ENCODE peak calls at places on chromosomes 3 and 15, in seven cellular contexts. K is fibroblast of pulmonary artery, E is WERI-Rb-1, M is pancreas, V is brain microvascular endothelial cell, J is right atrium auricular region, S is mammary epithelial cell. C is an unnamed sample.

GRCh38 chr3:101725192-101725889 is 927 bp downstream of the CEP97 start:
- DNase-seq in K (peak; percentile 19), E (peak; percentile 72), M (no peak), V (no peak), J (no peak), S (no peak), C (peak; percentile 37)

GRCh38 chr15:31236184-31237041 is 90.2 kb upstream of the KLF13 start:
- DNase-seq in K (peak; percentile 98), E (no peak), M (peak; percentile 81), V (peak; percentile 94), J (peak; percentile 91), S (peak; percentile 63), C (no peak)

GRCh38 chr15:38195191-38195901 is 57.3 kb upstream of the SPRED1 start:
- DNase-seq in K (no peak), E (no peak), M (no peak), V (no peak), J (no peak), S (no peak), C (no peak)

GRCh38 chr3:46524832-46525231 is 27.1 kb downstream of the RTP3 start:
- DNase-seq in K (no peak), E (no peak), M (no peak), V (no peak), J (no peak), S (no peak), C (no peak)

GRCh38 chr3:110327870-110328269 is 743.7 kb upstream of the NECTIN3 start:
- DNase-seq in K (no peak), E (no peak), M (no peak), V (no peak), J (no peak), S (peak; percentile 2), C (no peak)

GRCh38 chr15:75508741-75509532 is 57.4 kb upstream of the SIN3A start:
- DNase-seq in K (peak; percentile 72), E (no peak), M (no peak), V (peak; percentile 29), J (no peak), S (peak; percentile 13), C (no peak)

GRCh38 chr15:38608682-38609081 is 44.1 kb upstream of the RASGRP1 start:
- DNase-seq in K (no peak), E (no peak), M (no peak), V (no peak), J (no peak), S (no peak), C (no peak)

GRCh38 chr3:192501427-192501826 is 225.9 kb downstream of the FGF12 start:
- DNase-seq in K (no peak), E (no peak), M (no peak), V (no peak), J (no peak), S (no peak), C (no peak)

GRCh38 chr3:32374788-32375595 is 16.7 kb upstream of the CMTM7 start:
- DNase-seq in K (peak; percentile 86), E (peak; percentile 59), M (peak; percentile 66), V (peak; percentile 75), J (peak; percentile 79), S (peak; percentile 66), C (peak; percentile 64)

GRCh38 chr3:195892105-195892354 is 16.3 kb downstream of the TNK2 start:
- DNase-seq in K (no peak), E (no peak), M (no peak), V (no peak), J (no peak), S (no peak), C (no peak)

GRCh38 chr3:49523756-49524747 is 30.2 kb upstream of the BSN start:
- DNase-seq in K (no peak), E (no peak), M (peak; percentile 58), V (no peak), J (no peak), S (peak; percentile 79), C (no peak)

GRCh38 chr3:14406336-14406735 is 3.9 kb downstream of the SLC6A6 start:
- DNase-seq in K (no peak), E (no peak), M (no peak), V (no peak), J (no peak), S (no peak), C (no peak)

GRCh38 chr3:14404396-14405119 is 2.2 kb downstream of the SLC6A6 start:
- DNase-seq in K (no peak), E (peak; percentile 74), M (no peak), V (no peak), J (no peak), S (no peak), C (no peak)

GRCh38 chr3:14406762-14407161 is 4.4 kb downstream of the SLC6A6 start:
- DNase-seq in K (no peak), E (no peak), M (no peak), V (no peak), J (no peak), S (no peak), C (no peak)

GRCh38 chr3:14405120-14405885 is 2.9 kb downstream of the SLC6A6 start:
- DNase-seq in K (peak; percentile 42), E (no peak), M (no peak), V (no peak), J (no peak), S (no peak), C (no peak)

GRCh38 chr3:14405886-14406238 is 3.5 kb downstream of the SLC6A6 start:
- DNase-seq in K (no peak), E (no peak), M (no peak), V (no peak), J (no peak), S (no peak), C (no peak)
- TF ChIP-seq CTCF in K (no peak), E (no peak), M (no peak), V (no peak), J (no peak), S (no peak), C (no peak)

GRCh38 chr15:82809308-82810060 is at the start of gene WHAMM:
- DNase-seq in K (peak; percentile 99), E (peak; percentile 98), M (peak; percentile 99), V (peak; percentile 98), J (peak; percentile 100), S (peak; percentile 99), C (peak; percentile 92)
- TF ChIP-seq CTCF in K (no peak), E (no peak), M (no peak), V (no peak), J (no peak), S (no peak), C (no peak)

GRCh38 chr3:6989608-6990291 is 128.8 kb downstream of the GRM7 start:
- DNase-seq in K (no peak), E (no peak), M (no peak), V (no peak), J (no peak), S (no peak), C (no peak)

DNA sequence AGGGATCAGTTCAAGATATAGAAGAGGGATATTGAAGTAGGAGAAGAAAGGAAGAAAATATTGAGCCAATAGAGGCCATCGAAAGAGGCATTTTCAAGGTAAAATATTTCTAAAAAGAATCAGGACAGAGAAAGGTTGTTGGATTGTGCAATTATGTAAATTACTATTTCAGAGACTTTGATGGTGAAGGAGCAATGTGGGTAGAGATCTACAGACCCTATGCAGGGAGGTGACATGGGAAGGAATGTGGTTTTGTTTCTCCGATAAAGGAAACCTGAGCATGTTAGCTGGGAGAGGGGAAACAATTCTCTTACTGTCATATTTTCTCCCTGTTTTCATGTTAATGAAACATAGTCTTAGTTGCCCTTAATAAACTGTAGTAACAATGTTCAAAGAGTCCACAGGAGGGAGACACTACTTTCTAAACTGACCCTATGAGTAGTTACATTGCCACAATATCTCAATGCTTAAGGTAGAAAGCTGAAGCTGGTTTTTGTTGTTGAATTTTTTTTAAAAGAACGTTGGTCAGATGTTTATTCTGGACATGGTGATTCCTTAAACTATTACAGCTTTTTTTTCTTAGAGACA is 133.3 kb downstream of the GRM7 start:
- DNase-seq in K (peak; percentile 9), E (no peak), M (no peak), V (no peak), J (no peak), S (no peak), C (no peak)
- TF ChIP-seq CTCF in K (no peak), E (peak; percentile 20), M (no peak), V (no peak), J (no peak), S (no peak), C (peak; percentile 14)

DNA sequence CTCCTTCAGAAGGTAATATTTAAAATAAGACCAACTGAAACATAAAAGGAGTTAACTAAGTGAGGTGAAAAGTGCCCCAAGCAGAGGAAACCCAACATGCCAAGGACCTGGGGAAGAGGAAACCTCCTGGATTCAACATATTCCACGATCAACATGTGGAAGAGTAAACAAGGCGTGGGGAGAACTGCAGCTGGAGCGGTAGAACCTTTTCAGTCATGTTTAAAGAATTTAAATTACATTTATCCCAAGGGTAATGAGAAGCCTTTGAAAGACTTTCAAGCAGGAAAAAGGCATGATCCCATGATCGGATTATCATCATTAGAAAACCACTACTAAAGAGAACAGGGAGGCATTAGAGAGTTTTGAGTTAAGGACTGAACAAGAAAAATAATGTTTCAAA is 330.7 kb downstream of the FHIT start:
- DNase-seq in K (no peak), E (no peak), M (peak; percentile 56), V (no peak), J (no peak), S (no peak), C (no peak)
- TF ChIP-seq CTCF in K (no peak), E (no peak), M (no peak), V (no peak), J (no peak), S (no peak), C (no peak)

GRCh38 chr3:43996379-43997301 is 245.0 kb upstream of the TOPAZ1 start:
- DNase-seq in K (peak; percentile 16), E (peak; percentile 58), M (peak; percentile 20), V (no peak), J (no peak), S (peak; percentile 53), C (peak; percentile 62)
- TF ChIP-seq CTCF in K (no peak), E (peak; percentile 65), M (no peak), V (peak; percentile 46), J (no peak), S (peak; percentile 13), C (no peak)

DNA sequence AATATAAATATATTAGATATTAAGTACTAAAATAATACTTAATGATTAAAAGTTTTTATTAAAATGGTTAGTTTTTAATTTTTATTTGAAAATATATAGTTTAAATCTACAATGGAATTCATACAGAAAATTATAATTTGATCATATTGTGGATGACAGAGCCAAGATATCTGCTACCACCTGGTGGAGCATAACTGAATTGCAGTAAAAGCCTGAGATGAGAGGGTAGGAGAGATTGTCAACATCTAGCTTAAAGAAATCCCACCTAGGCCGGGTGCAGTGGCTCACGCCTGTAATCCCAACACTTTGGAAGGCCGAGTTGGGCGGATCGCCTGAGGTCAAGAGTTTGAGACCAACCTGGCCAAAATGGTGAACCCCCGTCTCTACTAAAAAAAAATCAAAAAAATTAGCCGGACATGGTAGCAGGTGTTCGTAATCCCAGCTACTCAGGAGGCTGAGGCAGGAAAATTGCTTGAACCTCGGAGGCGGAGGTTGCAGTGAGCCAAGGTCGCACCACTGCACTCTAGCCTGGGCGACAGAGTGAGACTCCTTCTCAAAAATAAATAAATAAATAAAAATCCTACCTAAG is 25.1 kb upstream of the CSTA start:
- DNase-seq in K (peak; percentile 34), E (peak; percentile 17), M (peak; percentile 27), V (peak; percentile 47), J (no peak), S (no peak), C (peak; percentile 7)
- TF ChIP-seq CTCF in K (peak; percentile 56), E (peak; percentile 43), M (peak; percentile 38), V (peak; percentile 64), J (no peak), S (peak; percentile 70), C (peak; percentile 53)

C was measured in nephron progenitor cell.